ENCODE peak calls at places on chromosome 1, in nine cellular contexts. One of them, this sample, is unnamed.
A peak's percentile ranks its signal among the peaks of the same experiment; 100 is the strongest.

GRCh38 chr1:205375816-205376545 is 19.3 kb upstream of the KLHDC8A start:
- DNase-seq in MM.1S: no peak
- DNase-seq in WTC11: peak; percentile 30
- DNase-seq in neural crest cell: no peak
- DNase-seq in lower leg skin: peak; percentile 40
- DNase-seq in astrocyte of the cerebellum: no peak
- DNase-seq in cardiac muscle cell: peak; percentile 63
- DNase-seq in foreskin fibroblast: peak; percentile 75
- DNase-seq in tibial artery: no peak
- DNase-seq in this sample: peak; percentile 36

GRCh38 chr1:242017580-242018233 is 18.8 kb upstream of the MAP1LC3C start:
- DNase-seq in WTC11: peak; percentile 50
- DNase-seq in MM.1S: peak; percentile 76
- DNase-seq in foreskin fibroblast: peak; percentile 49
- DNase-seq in cardiac muscle cell: peak; percentile 61
- DNase-seq in neural crest cell: peak; percentile 50
- DNase-seq in astrocyte of the cerebellum: peak; percentile 27
- DNase-seq in tibial artery: peak; percentile 38
- DNase-seq in lower leg skin: peak; percentile 89
- DNase-seq in this sample: peak; percentile 36

GRCh38 chr1:217354900-217355299 is 276.0 kb downstream of the GPATCH2 start:
- DNase-seq in foreskin fibroblast: no peak
- DNase-seq in WTC11: no peak
- DNase-seq in neural crest cell: no peak
- DNase-seq in tibial artery: no peak
- DNase-seq in astrocyte of the cerebellum: no peak
- DNase-seq in lower leg skin: no peak
- DNase-seq in cardiac muscle cell: no peak
- DNase-seq in MM.1S: no peak
- DNase-seq in this sample: no peak

GRCh38 chr1:228081578-228082259 is 789 bp upstream of the ARF1 start:
- DNase-seq in foreskin fibroblast: no peak
- DNase-seq in MM.1S: peak; percentile 42
- DNase-seq in tibial artery: no peak
- DNase-seq in lower leg skin: no peak
- DNase-seq in astrocyte of the cerebellum: no peak
- DNase-seq in neural crest cell: no peak
- DNase-seq in WTC11: peak; percentile 42
- DNase-seq in cardiac muscle cell: peak; percentile 20
- DNase-seq in this sample: peak; percentile 40

GRCh38 chr1:244234009-244234643 is 183.0 kb downstream of the ZBTB18 start:
- DNase-seq in neural crest cell: no peak
- DNase-seq in lower leg skin: no peak
- DNase-seq in WTC11: no peak
- DNase-seq in tibial artery: no peak
- DNase-seq in MM.1S: no peak
- DNase-seq in foreskin fibroblast: no peak
- DNase-seq in cardiac muscle cell: no peak
- DNase-seq in astrocyte of the cerebellum: no peak
- DNase-seq in this sample: peak; percentile 41

GRCh38 chr1:19367584-19368041 is 55.5 kb downstream of the SLC66A1 start:
- DNase-seq in astrocyte of the cerebellum: peak; percentile 34
- DNase-seq in tibial artery: no peak
- DNase-seq in neural crest cell: no peak
- DNase-seq in WTC11: no peak
- DNase-seq in MM.1S: no peak
- DNase-seq in lower leg skin: no peak
- DNase-seq in foreskin fibroblast: no peak
- DNase-seq in cardiac muscle cell: peak; percentile 29
- DNase-seq in this sample: no peak

GRCh38 chr1:200351826-200352549 is 57.8 kb downstream of the ZNF281 start:
- DNase-seq in MM.1S: peak; percentile 83
- DNase-seq in WTC11: no peak
- DNase-seq in neural crest cell: no peak
- DNase-seq in foreskin fibroblast: peak; percentile 93
- DNase-seq in lower leg skin: no peak
- DNase-seq in astrocyte of the cerebellum: peak; percentile 93
- DNase-seq in cardiac muscle cell: peak; percentile 98
- DNase-seq in tibial artery: no peak
- DNase-seq in this sample: no peak

GRCh38 chr1:34984435-34985062 is 598 bp downstream of the TMEM35B start:
- DNase-seq in neural crest cell: no peak
- DNase-seq in WTC11: no peak
- DNase-seq in tibial artery: peak; percentile 59
- DNase-seq in MM.1S: no peak
- DNase-seq in foreskin fibroblast: peak; percentile 80
- DNase-seq in cardiac muscle cell: peak; percentile 50
- DNase-seq in lower leg skin: peak; percentile 89
- DNase-seq in astrocyte of the cerebellum: no peak
- DNase-seq in this sample: no peak

GRCh38 chr1:3547055-3548005 is 64.0 kb downstream of the MEGF6 start:
- DNase-seq in foreskin fibroblast: no peak
- DNase-seq in neural crest cell: no peak
- DNase-seq in WTC11: peak; percentile 39
- DNase-seq in lower leg skin: no peak
- DNase-seq in astrocyte of the cerebellum: no peak
- DNase-seq in MM.1S: no peak
- DNase-seq in tibial artery: no peak
- DNase-seq in cardiac muscle cell: no peak
- DNase-seq in this sample: peak; percentile 46

GRCh38 chr1:15678578-15678977 is 5.5 kb upstream of the PLEKHM2 start:
- DNase-seq in foreskin fibroblast: peak; percentile 85
- DNase-seq in cardiac muscle cell: peak; percentile 79
- DNase-seq in WTC11: no peak
- DNase-seq in lower leg skin: no peak
- DNase-seq in neural crest cell: no peak
- DNase-seq in MM.1S: peak; percentile 40
- DNase-seq in astrocyte of the cerebellum: no peak
- DNase-seq in tibial artery: no peak
- DNase-seq in this sample: no peak

GRCh38 chr1:48242126-48242736 is 19.7 kb downstream of the SLC5A9 start:
- DNase-seq in tibial artery: no peak
- DNase-seq in cardiac muscle cell: no peak
- DNase-seq in neural crest cell: no peak
- DNase-seq in lower leg skin: no peak
- DNase-seq in MM.1S: no peak
- DNase-seq in WTC11: no peak
- DNase-seq in astrocyte of the cerebellum: no peak
- DNase-seq in foreskin fibroblast: no peak
- DNase-seq in this sample: no peak

GRCh38 chr1:183218039-183218618 is 32.1 kb downstream of the LAMC2 start:
- DNase-seq in lower leg skin: peak; percentile 91
- DNase-seq in neural crest cell: no peak
- DNase-seq in WTC11: no peak
- DNase-seq in cardiac muscle cell: no peak
- DNase-seq in astrocyte of the cerebellum: no peak
- DNase-seq in tibial artery: peak; percentile 52
- DNase-seq in foreskin fibroblast: peak; percentile 44
- DNase-seq in MM.1S: no peak
- DNase-seq in this sample: no peak

GRCh38 chr1:25487628-25488027 is 55.8 kb upstream of the LDLRAP1 start:
- DNase-seq in foreskin fibroblast: no peak
- DNase-seq in WTC11: no peak
- DNase-seq in cardiac muscle cell: no peak
- DNase-seq in tibial artery: no peak
- DNase-seq in astrocyte of the cerebellum: no peak
- DNase-seq in neural crest cell: peak; percentile 40
- DNase-seq in lower leg skin: no peak
- DNase-seq in MM.1S: no peak
- DNase-seq in this sample: no peak

GRCh38 chr1:3298197-3298596 is 156.3 kb upstream of the ARHGEF16 start:
- DNase-seq in foreskin fibroblast: no peak
- DNase-seq in cardiac muscle cell: no peak
- DNase-seq in astrocyte of the cerebellum: no peak
- DNase-seq in WTC11: no peak
- DNase-seq in tibial artery: no peak
- DNase-seq in MM.1S: no peak
- DNase-seq in neural crest cell: no peak
- DNase-seq in lower leg skin: no peak
- DNase-seq in this sample: no peak

GRCh38 chr1:13450204-13450603 is 40.0 kb downstream of the PRAMEF20 start:
- DNase-seq in MM.1S: no peak
- DNase-seq in foreskin fibroblast: no peak
- DNase-seq in lower leg skin: no peak
- DNase-seq in neural crest cell: no peak
- DNase-seq in WTC11: no peak
- DNase-seq in astrocyte of the cerebellum: no peak
- DNase-seq in tibial artery: no peak
- DNase-seq in cardiac muscle cell: no peak
- DNase-seq in this sample: no peak

GRCh38 chr1:4132525-4133308 is 232.6 kb upstream of the C1orf174 start:
- DNase-seq in lower leg skin: no peak
- DNase-seq in foreskin fibroblast: no peak
- DNase-seq in cardiac muscle cell: no peak
- DNase-seq in WTC11: no peak
- DNase-seq in tibial artery: no peak
- DNase-seq in astrocyte of the cerebellum: no peak
- DNase-seq in MM.1S: no peak
- DNase-seq in neural crest cell: no peak
- DNase-seq in this sample: peak; percentile 22

GRCh38 chr1:64984106-64984505 is 17.8 kb upstream of the JAK1 start:
- DNase-seq in cardiac muscle cell: no peak
- DNase-seq in tibial artery: no peak
- DNase-seq in neural crest cell: no peak
- DNase-seq in lower leg skin: no peak
- DNase-seq in astrocyte of the cerebellum: no peak
- DNase-seq in WTC11: no peak
- DNase-seq in foreskin fibroblast: no peak
- DNase-seq in MM.1S: no peak
- DNase-seq in this sample: no peak
- TF ChIP-seq CTCF in cardiac muscle cell: no peak
- TF ChIP-seq CTCF in tibial artery: no peak
- TF ChIP-seq CTCF in neural crest cell: no peak
- TF ChIP-seq CTCF in lower leg skin: no peak
- TF ChIP-seq CTCF in astrocyte of the cerebellum: no peak
- TF ChIP-seq CTCF in WTC11: no peak
- TF ChIP-seq CTCF in foreskin fibroblast: no peak
- TF ChIP-seq CTCF in MM.1S: no peak
- TF ChIP-seq CTCF in this sample: no peak

GRCh38 chr1:21069549-21069948 is 107.1 kb downstream of the EIF4G3 start:
- DNase-seq in neural crest cell: no peak
- DNase-seq in lower leg skin: no peak
- DNase-seq in astrocyte of the cerebellum: no peak
- DNase-seq in tibial artery: no peak
- DNase-seq in WTC11: no peak
- DNase-seq in foreskin fibroblast: peak; percentile 81
- DNase-seq in MM.1S: no peak
- DNase-seq in cardiac muscle cell: peak; percentile 62
- DNase-seq in this sample: no peak

GRCh38 chr1:21077085-21077484 is 99.6 kb downstream of the EIF4G3 start:
- DNase-seq in tibial artery: peak; percentile 39
- DNase-seq in neural crest cell: no peak
- DNase-seq in foreskin fibroblast: peak; percentile 37
- DNase-seq in MM.1S: no peak
- DNase-seq in astrocyte of the cerebellum: no peak
- DNase-seq in cardiac muscle cell: peak; percentile 68
- DNase-seq in WTC11: no peak
- DNase-seq in lower leg skin: no peak
- DNase-seq in this sample: no peak

GRCh38 chr1:21067551-21068227 is 109.0 kb downstream of the EIF4G3 start:
- DNase-seq in lower leg skin: no peak
- DNase-seq in tibial artery: no peak
- DNase-seq in WTC11: no peak
- DNase-seq in foreskin fibroblast: no peak
- DNase-seq in MM.1S: no peak
- DNase-seq in astrocyte of the cerebellum: no peak
- DNase-seq in neural crest cell: no peak
- DNase-seq in cardiac muscle cell: no peak
- DNase-seq in this sample: no peak

GRCh38 chr1:21068937-21069336 is 107.8 kb downstream of the EIF4G3 start:
- DNase-seq in astrocyte of the cerebellum: no peak
- DNase-seq in lower leg skin: no peak
- DNase-seq in tibial artery: no peak
- DNase-seq in WTC11: no peak
- DNase-seq in foreskin fibroblast: no peak
- DNase-seq in cardiac muscle cell: no peak
- DNase-seq in MM.1S: no peak
- DNase-seq in neural crest cell: no peak
- DNase-seq in this sample: no peak

DNA sequence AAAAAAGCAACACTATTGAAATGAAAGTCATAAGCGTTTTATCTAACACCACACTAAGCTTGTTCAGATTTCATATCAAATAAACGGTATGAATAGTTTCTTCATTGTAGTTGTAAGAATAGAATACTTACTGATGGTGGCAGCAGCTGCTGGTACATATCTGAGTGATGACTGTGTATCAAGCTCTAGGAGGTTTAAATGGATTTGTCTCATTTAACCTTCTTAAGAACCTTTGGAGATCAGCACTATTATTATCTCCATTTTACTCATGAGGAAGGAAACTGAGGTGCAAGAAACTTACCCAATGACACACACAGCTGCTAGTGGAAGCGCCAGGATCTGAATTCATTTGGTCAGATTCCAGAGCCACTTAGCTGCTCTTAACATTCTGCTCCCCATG is 104.0 kb downstream of the EIF4G3 start:
- DNase-seq in MM.1S: no peak
- DNase-seq in foreskin fibroblast: peak; percentile 69
- DNase-seq in tibial artery: no peak
- DNase-seq in lower leg skin: no peak
- DNase-seq in cardiac muscle cell: peak; percentile 56
- DNase-seq in WTC11: no peak
- DNase-seq in neural crest cell: no peak
- DNase-seq in astrocyte of the cerebellum: no peak
- DNase-seq in this sample: no peak
- TF ChIP-seq CTCF in MM.1S: no peak
- TF ChIP-seq CTCF in foreskin fibroblast: no peak
- TF ChIP-seq CTCF in tibial artery: no peak
- TF ChIP-seq CTCF in lower leg skin: no peak
- TF ChIP-seq CTCF in cardiac muscle cell: no peak
- TF ChIP-seq CTCF in WTC11: no peak
- TF ChIP-seq CTCF in neural crest cell: no peak
- TF ChIP-seq CTCF in astrocyte of the cerebellum: no peak
- TF ChIP-seq CTCF in this sample: no peak

DNA sequence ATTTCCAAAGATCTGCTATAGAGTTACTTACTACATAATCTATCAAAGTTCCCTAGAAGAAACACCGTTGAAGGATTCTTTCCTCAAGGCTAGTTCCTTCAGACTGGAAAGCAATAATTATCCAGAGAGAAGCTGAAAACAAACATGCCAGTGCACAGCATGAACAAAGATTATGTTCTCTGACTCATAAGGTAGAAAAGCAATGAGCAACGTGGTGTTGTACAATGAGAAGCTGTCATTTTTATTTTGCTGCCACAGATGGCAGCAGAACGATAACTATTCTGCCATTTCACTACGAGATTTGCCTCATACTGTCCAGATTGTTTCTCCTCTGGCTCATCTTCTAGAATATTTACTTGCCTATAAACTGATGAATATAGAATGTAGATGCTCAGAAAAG is 10.7 kb downstream of the EXTL2 start:
- DNase-seq in astrocyte of the cerebellum: peak; percentile 58
- DNase-seq in lower leg skin: no peak
- DNase-seq in WTC11: no peak
- DNase-seq in foreskin fibroblast: peak; percentile 71
- DNase-seq in tibial artery: no peak
- DNase-seq in cardiac muscle cell: peak; percentile 57
- DNase-seq in neural crest cell: no peak
- DNase-seq in MM.1S: no peak
- DNase-seq in this sample: no peak
- TF ChIP-seq CTCF in astrocyte of the cerebellum: peak; percentile 27
- TF ChIP-seq CTCF in lower leg skin: no peak
- TF ChIP-seq CTCF in WTC11: no peak
- TF ChIP-seq CTCF in foreskin fibroblast: no peak
- TF ChIP-seq CTCF in tibial artery: no peak
- TF ChIP-seq CTCF in cardiac muscle cell: no peak
- TF ChIP-seq CTCF in neural crest cell: no peak
- TF ChIP-seq CTCF in MM.1S: no peak
- TF ChIP-seq CTCF in this sample: no peak

GRCh38 chr1:110482662-110483307 is 31.8 kb downstream of the PROK1 start:
- DNase-seq in MM.1S: no peak
- DNase-seq in neural crest cell: no peak
- DNase-seq in WTC11: no peak
- DNase-seq in lower leg skin: no peak
- DNase-seq in cardiac muscle cell: peak; percentile 16
- DNase-seq in tibial artery: no peak
- DNase-seq in foreskin fibroblast: no peak
- DNase-seq in astrocyte of the cerebellum: no peak
- DNase-seq in this sample: no peak
- TF ChIP-seq CTCF in MM.1S: no peak
- TF ChIP-seq CTCF in neural crest cell: no peak
- TF ChIP-seq CTCF in WTC11: no peak
- TF ChIP-seq CTCF in lower leg skin: no peak
- TF ChIP-seq CTCF in cardiac muscle cell: no peak
- TF ChIP-seq CTCF in tibial artery: no peak
- TF ChIP-seq CTCF in foreskin fibroblast: no peak
- TF ChIP-seq CTCF in astrocyte of the cerebellum: no peak
- TF ChIP-seq CTCF in this sample: no peak

This sample was measured in nephron progenitor cell.